ENCODE peak calls at places on chromosome 12, in seven cellular contexts. One of them, this sample, is unnamed.

GRCh38 chr12:104549820-104550480 is 93.2 kb downstream of the CHST11 start:
- DNase-seq in activated CD8-positive, alpha-beta T cell treated with anti-CD3 and anti-CD28 coated beads for 36 hours: no peak
- DNase-seq in bronchial epithelial cell: peak
- DNase-seq in choroid plexus epithelial cell: peak
- DNase-seq in cardiac fibroblast: no peak
- DNase-seq in GM12865: no peak
- DNase-seq in body of pancreas: no peak
- DNase-seq in this sample: no peak

GRCh38 chr12:29350080-29350479 is 30.9 kb downstream of the ERGIC2 start:
- DNase-seq in activated CD8-positive, alpha-beta T cell treated with anti-CD3 and anti-CD28 coated beads for 36 hours: no peak
- DNase-seq in bronchial epithelial cell: peak
- DNase-seq in choroid plexus epithelial cell: peak
- DNase-seq in cardiac fibroblast: peak
- DNase-seq in GM12865: no peak
- DNase-seq in body of pancreas: no peak
- DNase-seq in this sample: no peak

GRCh38 chr12:86015026-86015425 is 140.9 kb downstream of the NTS start:
- DNase-seq in activated CD8-positive, alpha-beta T cell treated with anti-CD3 and anti-CD28 coated beads for 36 hours: no peak
- DNase-seq in bronchial epithelial cell: no peak
- DNase-seq in choroid plexus epithelial cell: no peak
- DNase-seq in cardiac fibroblast: no peak
- DNase-seq in GM12865: no peak
- DNase-seq in body of pancreas: no peak
- DNase-seq in this sample: no peak

GRCh38 chr12:71947645-71948105 is 9.0 kb downstream of the TPH2 start:
- DNase-seq in activated CD8-positive, alpha-beta T cell treated with anti-CD3 and anti-CD28 coated beads for 36 hours: no peak
- DNase-seq in bronchial epithelial cell: peak
- DNase-seq in choroid plexus epithelial cell: peak
- DNase-seq in cardiac fibroblast: peak
- DNase-seq in GM12865: no peak
- DNase-seq in body of pancreas: no peak
- DNase-seq in this sample: no peak

GRCh38 chr12:75721790-75722189 is 210.4 kb upstream of the KRR1 start:
- DNase-seq in activated CD8-positive, alpha-beta T cell treated with anti-CD3 and anti-CD28 coated beads for 36 hours: no peak
- DNase-seq in bronchial epithelial cell: no peak
- DNase-seq in choroid plexus epithelial cell: no peak
- DNase-seq in cardiac fibroblast: no peak
- DNase-seq in GM12865: no peak
- DNase-seq in body of pancreas: no peak
- DNase-seq in this sample: no peak

GRCh38 chr12:52307836-52308806 is 13.1 kb downstream of the KRT83 start:
- DNase-seq in activated CD8-positive, alpha-beta T cell treated with anti-CD3 and anti-CD28 coated beads for 36 hours: peak
- DNase-seq in bronchial epithelial cell: peak
- DNase-seq in choroid plexus epithelial cell: peak
- DNase-seq in cardiac fibroblast: peak
- DNase-seq in GM12865: no peak
- DNase-seq in body of pancreas: peak
- DNase-seq in this sample: no peak

GRCh38 chr12:108689314-108690190 is 41.8 kb downstream of the CORO1C start:
- DNase-seq in activated CD8-positive, alpha-beta T cell treated with anti-CD3 and anti-CD28 coated beads for 36 hours: peak
- DNase-seq in bronchial epithelial cell: no peak
- DNase-seq in choroid plexus epithelial cell: peak
- DNase-seq in cardiac fibroblast: peak
- DNase-seq in GM12865: peak
- DNase-seq in body of pancreas: no peak
- DNase-seq in this sample: no peak

GRCh38 chr12:132279184-132279889 is 50.1 kb downstream of the GALNT9 start:
- DNase-seq in activated CD8-positive, alpha-beta T cell treated with anti-CD3 and anti-CD28 coated beads for 36 hours: no peak
- DNase-seq in bronchial epithelial cell: no peak
- DNase-seq in choroid plexus epithelial cell: peak
- DNase-seq in cardiac fibroblast: peak
- DNase-seq in GM12865: no peak
- DNase-seq in body of pancreas: no peak
- DNase-seq in this sample: no peak

GRCh38 chr12:52063986-52064649 is 5.7 kb upstream of the ATG101 start:
- DNase-seq in activated CD8-positive, alpha-beta T cell treated with anti-CD3 and anti-CD28 coated beads for 36 hours: no peak
- DNase-seq in bronchial epithelial cell: peak
- DNase-seq in choroid plexus epithelial cell: peak
- DNase-seq in cardiac fibroblast: peak
- DNase-seq in GM12865: no peak
- DNase-seq in body of pancreas: peak
- DNase-seq in this sample: no peak

GRCh38 chr12:118850244-118850825 is 131.0 kb upstream of the SRRM4 start:
- DNase-seq in activated CD8-positive, alpha-beta T cell treated with anti-CD3 and anti-CD28 coated beads for 36 hours: peak
- DNase-seq in bronchial epithelial cell: peak
- DNase-seq in choroid plexus epithelial cell: no peak
- DNase-seq in cardiac fibroblast: no peak
- DNase-seq in GM12865: peak
- DNase-seq in body of pancreas: peak
- DNase-seq in this sample: peak

GRCh38 chr12:106855221-106855758 is 80.8 kb downstream of the RIC8B start:
- DNase-seq in activated CD8-positive, alpha-beta T cell treated with anti-CD3 and anti-CD28 coated beads for 36 hours: no peak
- DNase-seq in bronchial epithelial cell: no peak
- DNase-seq in choroid plexus epithelial cell: no peak
- DNase-seq in cardiac fibroblast: no peak
- DNase-seq in GM12865: no peak
- DNase-seq in body of pancreas: no peak
- DNase-seq in this sample: no peak

GRCh38 chr12:46921048-46921753 is 95.4 kb upstream of the SLC38A4 start:
- DNase-seq in activated CD8-positive, alpha-beta T cell treated with anti-CD3 and anti-CD28 coated beads for 36 hours: no peak
- DNase-seq in bronchial epithelial cell: peak
- DNase-seq in choroid plexus epithelial cell: peak
- DNase-seq in cardiac fibroblast: peak
- DNase-seq in GM12865: no peak
- DNase-seq in body of pancreas: no peak
- DNase-seq in this sample: no peak

GRCh38 chr12:89862511-89863331 is 154.1 kb upstream of the ATP2B1 start:
- DNase-seq in activated CD8-positive, alpha-beta T cell treated with anti-CD3 and anti-CD28 coated beads for 36 hours: peak
- DNase-seq in bronchial epithelial cell: no peak
- DNase-seq in choroid plexus epithelial cell: peak
- DNase-seq in cardiac fibroblast: peak
- DNase-seq in GM12865: peak
- DNase-seq in body of pancreas: no peak
- DNase-seq in this sample: peak

DNA sequence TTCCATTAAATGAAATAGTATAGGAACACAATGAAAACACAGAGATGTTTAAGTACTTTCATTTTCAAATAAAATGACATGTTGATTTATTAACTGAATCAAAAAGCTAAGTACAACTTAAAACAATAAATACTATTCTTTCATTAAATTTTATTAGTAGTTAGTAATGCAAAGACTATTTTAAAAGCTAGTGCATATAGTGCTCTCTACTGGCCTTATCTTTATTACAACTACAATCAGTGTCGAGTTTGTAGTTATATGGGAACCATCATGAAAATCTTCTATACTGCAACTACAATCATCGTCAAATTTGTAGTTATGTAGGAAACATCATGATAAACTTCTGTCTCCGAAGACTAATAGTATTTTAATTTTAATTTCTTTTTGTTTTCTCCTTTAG is 8.9 kb upstream of the LIN7A start:
- DNase-seq in activated CD8-positive, alpha-beta T cell treated with anti-CD3 and anti-CD28 coated beads for 36 hours: no peak
- DNase-seq in bronchial epithelial cell: peak
- DNase-seq in choroid plexus epithelial cell: peak
- DNase-seq in cardiac fibroblast: peak
- DNase-seq in GM12865: no peak
- DNase-seq in body of pancreas: no peak
- DNase-seq in this sample: no peak
- TF ChIP-seq CTCF in activated CD8-positive, alpha-beta T cell treated with anti-CD3 and anti-CD28 coated beads for 36 hours: no peak
- TF ChIP-seq CTCF in bronchial epithelial cell: no peak
- TF ChIP-seq CTCF in choroid plexus epithelial cell: peak
- TF ChIP-seq CTCF in cardiac fibroblast: peak
- TF ChIP-seq CTCF in GM12865: peak
- TF ChIP-seq CTCF in body of pancreas: no peak
- TF ChIP-seq CTCF in this sample: peak

GRCh38 chr12:130876758-130877157 is 4.9 kb downstream of the RAN start:
- DNase-seq in activated CD8-positive, alpha-beta T cell treated with anti-CD3 and anti-CD28 coated beads for 36 hours: no peak
- DNase-seq in bronchial epithelial cell: no peak
- DNase-seq in choroid plexus epithelial cell: no peak
- DNase-seq in cardiac fibroblast: no peak
- DNase-seq in GM12865: no peak
- DNase-seq in body of pancreas: no peak
- DNase-seq in this sample: no peak
- TF ChIP-seq CTCF in activated CD8-positive, alpha-beta T cell treated with anti-CD3 and anti-CD28 coated beads for 36 hours: no peak
- TF ChIP-seq CTCF in bronchial epithelial cell: no peak
- TF ChIP-seq CTCF in choroid plexus epithelial cell: peak
- TF ChIP-seq CTCF in cardiac fibroblast: no peak
- TF ChIP-seq CTCF in GM12865: no peak
- TF ChIP-seq CTCF in body of pancreas: no peak
- TF ChIP-seq CTCF in this sample: no peak

GRCh38 chr12:123798518-123798917 is 36.4 kb downstream of the DNAH10 start:
- DNase-seq in activated CD8-positive, alpha-beta T cell treated with anti-CD3 and anti-CD28 coated beads for 36 hours: no peak
- DNase-seq in bronchial epithelial cell: no peak
- DNase-seq in choroid plexus epithelial cell: no peak
- DNase-seq in cardiac fibroblast: no peak
- DNase-seq in GM12865: no peak
- DNase-seq in body of pancreas: no peak
- DNase-seq in this sample: no peak

GRCh38 chr12:123807002-123807401 is 44.9 kb downstream of the DNAH10 start:
- DNase-seq in activated CD8-positive, alpha-beta T cell treated with anti-CD3 and anti-CD28 coated beads for 36 hours: no peak
- DNase-seq in bronchial epithelial cell: no peak
- DNase-seq in choroid plexus epithelial cell: no peak
- DNase-seq in cardiac fibroblast: no peak
- DNase-seq in GM12865: no peak
- DNase-seq in body of pancreas: no peak
- DNase-seq in this sample: no peak

GRCh38 chr12:123805119-123805518 is 43.0 kb downstream of the DNAH10 start:
- DNase-seq in activated CD8-positive, alpha-beta T cell treated with anti-CD3 and anti-CD28 coated beads for 36 hours: no peak
- DNase-seq in bronchial epithelial cell: no peak
- DNase-seq in choroid plexus epithelial cell: no peak
- DNase-seq in cardiac fibroblast: no peak
- DNase-seq in GM12865: no peak
- DNase-seq in body of pancreas: no peak
- DNase-seq in this sample: no peak

GRCh38 chr12:123799227-123799626 is 37.1 kb downstream of the DNAH10 start:
- DNase-seq in activated CD8-positive, alpha-beta T cell treated with anti-CD3 and anti-CD28 coated beads for 36 hours: no peak
- DNase-seq in bronchial epithelial cell: no peak
- DNase-seq in choroid plexus epithelial cell: no peak
- DNase-seq in cardiac fibroblast: no peak
- DNase-seq in GM12865: no peak
- DNase-seq in body of pancreas: no peak
- DNase-seq in this sample: no peak

DNA sequence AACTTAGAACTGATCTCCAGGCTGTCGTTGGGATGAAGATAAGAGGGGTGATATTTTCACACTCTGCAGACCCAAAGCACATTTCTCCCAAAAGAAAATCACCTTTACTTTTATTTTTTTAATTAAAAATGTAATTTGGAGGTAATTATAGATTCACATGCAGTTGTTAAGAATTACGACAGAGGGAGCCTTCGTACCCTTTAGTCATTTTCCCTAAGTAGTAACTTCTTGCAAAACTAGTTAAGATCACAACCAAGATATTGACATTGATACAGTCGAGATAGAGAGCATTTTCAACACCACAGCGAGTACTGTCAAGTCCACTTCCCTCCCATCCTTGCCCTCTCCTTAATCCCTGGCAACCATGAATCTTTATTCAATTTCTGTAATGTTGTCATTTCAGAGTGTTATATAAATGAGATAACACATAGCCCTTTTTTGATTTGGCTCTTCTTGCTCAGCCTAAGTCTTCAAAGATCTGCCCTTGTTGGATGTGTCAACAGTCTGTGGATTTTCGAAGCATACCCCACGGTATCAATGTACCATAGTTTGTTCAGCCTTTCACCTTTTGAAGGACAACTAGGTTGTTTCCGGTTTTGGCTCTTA is 39.6 kb downstream of the DNAH10 start:
- DNase-seq in activated CD8-positive, alpha-beta T cell treated with anti-CD3 and anti-CD28 coated beads for 36 hours: no peak
- DNase-seq in bronchial epithelial cell: peak
- DNase-seq in choroid plexus epithelial cell: peak
- DNase-seq in cardiac fibroblast: peak
- DNase-seq in GM12865: peak
- DNase-seq in body of pancreas: no peak
- DNase-seq in this sample: peak
- TF ChIP-seq CTCF in activated CD8-positive, alpha-beta T cell treated with anti-CD3 and anti-CD28 coated beads for 36 hours: peak
- TF ChIP-seq CTCF in bronchial epithelial cell: peak
- TF ChIP-seq CTCF in choroid plexus epithelial cell: peak
- TF ChIP-seq CTCF in cardiac fibroblast: peak
- TF ChIP-seq CTCF in GM12865: peak
- TF ChIP-seq CTCF in body of pancreas: no peak
- TF ChIP-seq CTCF in this sample: peak

GRCh38 chr12:50101663-50102062 is 2.1 kb upstream of the GPD1 start:
- DNase-seq in activated CD8-positive, alpha-beta T cell treated with anti-CD3 and anti-CD28 coated beads for 36 hours: no peak
- DNase-seq in bronchial epithelial cell: peak
- DNase-seq in choroid plexus epithelial cell: peak
- DNase-seq in cardiac fibroblast: peak
- DNase-seq in GM12865: no peak
- DNase-seq in body of pancreas: no peak
- DNase-seq in this sample: no peak
- TF ChIP-seq CTCF in activated CD8-positive, alpha-beta T cell treated with anti-CD3 and anti-CD28 coated beads for 36 hours: no peak
- TF ChIP-seq CTCF in bronchial epithelial cell: peak
- TF ChIP-seq CTCF in choroid plexus epithelial cell: peak
- TF ChIP-seq CTCF in cardiac fibroblast: peak
- TF ChIP-seq CTCF in GM12865: no peak
- TF ChIP-seq CTCF in body of pancreas: no peak
- TF ChIP-seq CTCF in this sample: peak

DNA sequence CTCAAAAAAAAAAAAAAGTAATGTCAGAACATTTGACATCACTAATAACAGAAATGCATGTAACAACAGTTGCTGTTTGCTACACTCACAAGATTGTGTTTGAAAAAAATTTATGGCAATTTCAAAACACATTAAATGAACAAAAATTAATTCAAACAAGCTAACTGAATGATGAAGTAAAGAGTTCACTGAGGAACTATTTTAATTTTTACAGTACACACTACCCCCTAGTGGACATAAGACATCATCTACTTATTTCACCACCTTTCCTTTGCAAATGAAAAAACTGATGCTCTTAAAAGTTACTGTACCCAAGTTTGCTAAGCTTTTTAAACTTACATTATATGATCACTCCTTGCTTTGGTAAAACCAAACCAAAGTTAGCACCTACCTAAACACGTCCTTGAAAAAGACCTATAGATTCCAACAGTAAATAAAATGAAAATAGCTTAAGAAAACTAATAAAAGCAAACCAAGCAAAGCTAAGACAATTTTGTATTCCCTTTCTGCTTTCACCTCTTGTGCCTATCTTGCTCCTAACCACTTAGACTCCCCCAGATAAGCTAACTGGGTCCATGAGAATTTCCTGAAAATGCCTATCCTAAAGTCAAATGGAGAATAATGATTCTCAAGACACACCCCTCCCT is 22.2 kb downstream of the UBE2N start:
- DNase-seq in activated CD8-positive, alpha-beta T cell treated with anti-CD3 and anti-CD28 coated beads for 36 hours: no peak
- DNase-seq in bronchial epithelial cell: peak
- DNase-seq in choroid plexus epithelial cell: peak
- DNase-seq in cardiac fibroblast: peak
- DNase-seq in GM12865: peak
- DNase-seq in body of pancreas: no peak
- DNase-seq in this sample: peak
- TF ChIP-seq CTCF in activated CD8-positive, alpha-beta T cell treated with anti-CD3 and anti-CD28 coated beads for 36 hours: peak
- TF ChIP-seq CTCF in bronchial epithelial cell: peak
- TF ChIP-seq CTCF in choroid plexus epithelial cell: peak
- TF ChIP-seq CTCF in cardiac fibroblast: peak
- TF ChIP-seq CTCF in GM12865: peak
- TF ChIP-seq CTCF in body of pancreas: peak
- TF ChIP-seq CTCF in this sample: peak

GRCh38 chr12:42590324-42590934 is 883 bp upstream of the PRICKLE1 start:
- DNase-seq in activated CD8-positive, alpha-beta T cell treated with anti-CD3 and anti-CD28 coated beads for 36 hours: peak
- DNase-seq in bronchial epithelial cell: no peak
- DNase-seq in choroid plexus epithelial cell: no peak
- DNase-seq in cardiac fibroblast: no peak
- DNase-seq in GM12865: peak
- DNase-seq in body of pancreas: peak
- DNase-seq in this sample: peak
- TF ChIP-seq CTCF in activated CD8-positive, alpha-beta T cell treated with anti-CD3 and anti-CD28 coated beads for 36 hours: no peak
- TF ChIP-seq CTCF in bronchial epithelial cell: peak
- TF ChIP-seq CTCF in choroid plexus epithelial cell: peak
- TF ChIP-seq CTCF in cardiac fibroblast: peak
- TF ChIP-seq CTCF in GM12865: no peak
- TF ChIP-seq CTCF in body of pancreas: no peak
- TF ChIP-seq CTCF in this sample: no peak

GRCh38 chr12:65878540-65878939 is 54.3 kb downstream of the HMGA2 start:
- DNase-seq in activated CD8-positive, alpha-beta T cell treated with anti-CD3 and anti-CD28 coated beads for 36 hours: no peak
- DNase-seq in bronchial epithelial cell: no peak
- DNase-seq in choroid plexus epithelial cell: peak
- DNase-seq in cardiac fibroblast: peak
- DNase-seq in GM12865: no peak
- DNase-seq in body of pancreas: no peak
- DNase-seq in this sample: no peak
- TF ChIP-seq CTCF in activated CD8-positive, alpha-beta T cell treated with anti-CD3 and anti-CD28 coated beads for 36 hours: no peak
- TF ChIP-seq CTCF in bronchial epithelial cell: peak
- TF ChIP-seq CTCF in choroid plexus epithelial cell: peak
- TF ChIP-seq CTCF in cardiac fibroblast: peak
- TF ChIP-seq CTCF in GM12865: no peak
- TF ChIP-seq CTCF in body of pancreas: no peak
- TF ChIP-seq CTCF in this sample: no peak